ENCODE peak calls at places on chromosomes 11 and 22, in eight cellular contexts. E is stomach, W is tibial nerve, N is endothelial cell, G is KG1, L is cardiac muscle cell, U is MV-4-11, J is GM18507. I is an unnamed sample.

GRCh38 chr11:63015521-63016215 is at the start of gene SLC22A8:
- DNase-seq in E (no peak), W (no peak), N (no peak), G (no peak), L (no peak), U (no peak), J (no peak), I (no peak)

GRCh38 chr11:9250139-9250582 is 15.0 kb downstream of the DENND5A start:
- DNase-seq in E (no peak), W (no peak), N (no peak), G (peak), L (no peak), U (peak), J (peak), I (no peak)

GRCh38 chr11:131504199-131504949 is 134.0 kb downstream of the NTM start:
- DNase-seq in E (peak), W (no peak), N (peak), G (no peak), L (peak), U (no peak), J (no peak), I (peak)

GRCh38 chr11:92911478-92911877 is 58.0 kb upstream of the MTNR1B start:
- DNase-seq in E (no peak), W (no peak), N (no peak), G (no peak), L (no peak), U (no peak), J (no peak), I (no peak)

GRCh38 chr22:29172216-29172615 is 33.5 kb upstream of the EMID1 start:
- DNase-seq in E (no peak), W (no peak), N (no peak), G (no peak), L (no peak), U (no peak), J (no peak), I (no peak)

GRCh38 chr11:128929991-128930390 is 12.7 kb downstream of the TP53AIP1 start:
- DNase-seq in E (no peak), W (no peak), N (no peak), G (no peak), L (peak), U (no peak), J (no peak), I (no peak)

GRCh38 chr11:72391638-72392423 is 42.5 kb downstream of the CLPB start:
- DNase-seq in E (no peak), W (no peak), N (no peak), G (no peak), L (no peak), U (no peak), J (peak), I (no peak)

GRCh38 chr11:33542921-33543320 is 157.7 kb downstream of the C11orf91 start:
- DNase-seq in E (peak), W (peak), N (peak), G (no peak), L (peak), U (no peak), J (peak), I (peak)

GRCh38 chr11:68690671-68691401 is 6.5 kb downstream of the GAL start:
- DNase-seq in E (no peak), W (no peak), N (no peak), G (no peak), L (no peak), U (no peak), J (no peak), I (no peak)

GRCh38 chr11:126194121-126194543 is 17.3 kb downstream of the RPUSD4 start:
- DNase-seq in E (peak), W (no peak), N (peak), G (no peak), L (peak), U (peak), J (no peak), I (peak)

GRCh38 chr11:26862801-26863200 is 131.1 kb upstream of the FIBIN start:
- DNase-seq in E (no peak), W (no peak), N (no peak), G (no peak), L (no peak), U (no peak), J (no peak), I (no peak)

GRCh38 chr11:130816941-130817607 is 99.2 kb downstream of the SNX19 start:
- DNase-seq in E (no peak), W (no peak), N (no peak), G (no peak), L (no peak), U (no peak), J (no peak), I (no peak)

GRCh38 chr22:35921777-35922176 is 106.8 kb downstream of the RBFOX2 start:
- DNase-seq in E (peak), W (peak), N (peak), G (peak), L (peak), U (peak), J (no peak), I (no peak)

GRCh38 chr11:65444314-65445051 is 21.9 kb downstream of the NEAT1 start:
- DNase-seq in E (no peak), W (peak), N (no peak), G (no peak), L (no peak), U (no peak), J (no peak), I (no peak)

GRCh38 chr11:1772270-1773130 is 8.8 kb upstream of the CTSD start:
- DNase-seq in E (peak), W (no peak), N (no peak), G (peak), L (no peak), U (peak), J (no peak), I (peak)

GRCh38 chr22:39519681-39520053 is 695 bp upstream of the ATF4 start:
- DNase-seq in E (peak), W (peak), N (no peak), G (no peak), L (peak), U (no peak), J (no peak), I (peak)

GRCh38 chr11:114059984-114060401 is 482 bp downstream of the ZBTB16 start:
- DNase-seq in E (peak), W (no peak), N (peak), G (no peak), L (peak), U (peak), J (no peak), I (no peak)

GRCh38 chr11:111944651-111945051 is 7.5 kb downstream of the DIXDC1 start:
- DNase-seq in E (no peak), W (no peak), N (no peak), G (no peak), L (no peak), U (peak), J (no peak), I (no peak)

GRCh38 chr22:26558246-26558895 is 31.6 kb downstream of the TPST2 start:
- DNase-seq in E (no peak), W (no peak), N (no peak), G (no peak), L (no peak), U (no peak), J (no peak), I (no peak)

GRCh38 chr11:76056881-76057280 is 149.4 kb downstream of the WNT11 start:
- DNase-seq in E (no peak), W (no peak), N (no peak), G (no peak), L (no peak), U (no peak), J (no peak), I (no peak)

GRCh38 chr11:117875397-117876048 is 935 bp downstream of the FXYD6 start:
- DNase-seq in E (no peak), W (no peak), N (no peak), G (no peak), L (peak), U (no peak), J (no peak), I (no peak)

GRCh38 chr11:29343465-29344333 is 673.1 kb downstream of the KCNA4 start:
- DNase-seq in E (peak), W (peak), N (peak), G (no peak), L (peak), U (peak), J (peak), I (peak)

GRCh38 chr11:17004486-17005148 is 9.6 kb downstream of the PLEKHA7 start:
- DNase-seq in E (no peak), W (no peak), N (no peak), G (no peak), L (no peak), U (no peak), J (no peak), I (no peak)

GRCh38 chr11:65278351-65278750 is 16.6 kb downstream of the POLA2 start:
- DNase-seq in E (no peak), W (no peak), N (no peak), G (no peak), L (no peak), U (no peak), J (no peak), I (no peak)

GRCh38 chr11:134915212-134915611 is 503.2 kb upstream of the B3GAT1 start:
- DNase-seq in E (no peak), W (no peak), N (no peak), G (no peak), L (no peak), U (no peak), J (no peak), I (no peak)

GRCh38 chr11:118216621-118217526 is 7.9 kb downstream of the JAML start:
- DNase-seq in E (no peak), W (no peak), N (no peak), G (no peak), L (no peak), U (no peak), J (no peak), I (no peak)

GRCh38 chr11:128848815-128849455 is 18.2 kb downstream of the KCNJ1 start:
- DNase-seq in E (peak), W (no peak), N (peak), G (peak), L (peak), U (peak), J (peak), I (peak)

GRCh38 chr11:33934450-33934849 is 42.6 kb upstream of the LMO2 start:
- DNase-seq in E (no peak), W (no peak), N (no peak), G (no peak), L (no peak), U (no peak), J (no peak), I (no peak)

GRCh38 chr22:29202231-29203192 is 3.2 kb upstream of the EMID1 start:
- DNase-seq in E (peak), W (peak), N (peak), G (peak), L (no peak), U (peak), J (peak), I (peak)

GRCh38 chr11:110000045-110000502 is 93.1 kb upstream of the ZC3H12C start:
- DNase-seq in E (no peak), W (no peak), N (no peak), G (no peak), L (peak), U (peak), J (peak), I (no peak)

GRCh38 chr11:63915961-63916836 is 765 bp downstream of the RCOR2 start:
- DNase-seq in E (peak), W (no peak), N (peak), G (no peak), L (peak), U (peak), J (no peak), I (peak)

GRCh38 chr11:95512682-95513081 is 276.9 kb downstream of the FAM76B start:
- DNase-seq in E (no peak), W (peak), N (peak), G (no peak), L (no peak), U (no peak), J (no peak), I (no peak)

GRCh38 chr11:121086866-121087265 is 14.2 kb upstream of the TECTA start:
- DNase-seq in E (no peak), W (no peak), N (no peak), G (no peak), L (no peak), U (no peak), J (no peak), I (no peak)

GRCh38 chr11:17353228-17354021 is 1.8 kb downstream of the NCR3LG1 start:
- DNase-seq in E (peak), W (no peak), N (peak), G (peak), L (peak), U (peak), J (no peak), I (peak)

GRCh38 chr11:46302866-46303265 is 25.4 kb downstream of the CREB3L1 start:
- DNase-seq in E (no peak), W (no peak), N (no peak), G (no peak), L (no peak), U (peak), J (peak), I (no peak)

I was measured in T47D.